ENCODE peak calls at places on chromosomes 5 and 9, in four cellular contexts. M is OCI-LY7, G is mesenchymal stem cell, Q is SK-N-SH. E is an unnamed sample.

GRCh38 chr5:154403776-154404387 is 41.9 kb upstream of the SAP30L start:
- DNase-seq in M (no peak), G (peak; percentile 15), Q (no peak), E (no peak)

GRCh38 chr5:138654281-138654867 is 79.2 kb upstream of the HSPA9 start:
- DNase-seq in Q (no peak), G (peak; percentile 84), M (no peak), E (peak; percentile 48)

GRCh38 chr5:166324372-166324771 is 1967.1 kb upstream of the WWC1 start:
- DNase-seq in G (no peak), Q (no peak), M (no peak), E (no peak)

GRCh38 chr5:105978011-105978410 is 1692.7 kb downstream of the EFNA5 start:
- DNase-seq in G (no peak), M (no peak), Q (no peak), E (no peak)

GRCh38 chr5:38835887-38836286 is 9.9 kb upstream of the OSMR start:
- DNase-seq in Q (no peak), G (peak; percentile 79), M (no peak), E (no peak)

GRCh38 chr5:94745786-94746730 is 127.6 kb downstream of the SLF1 start:
- DNase-seq in M (no peak), G (peak; percentile 4), Q (no peak), E (no peak)

GRCh38 chr5:164204338-164204946 is 699.0 kb downstream of the MAT2B start:
- DNase-seq in Q (no peak), M (no peak), G (no peak), E (no peak)

GRCh38 chr5:139668064-139668880 is 20.1 kb downstream of the CXXC5 start:
- DNase-seq in G (peak; percentile 43), Q (peak; percentile 91), M (peak; percentile 56), E (peak; percentile 83)

GRCh38 chr5:141492168-141492885 is 3.4 kb downstream of the PCDHGC5 start:
- DNase-seq in G (no peak), M (no peak), Q (no peak), E (peak; percentile 78)

GRCh38 chr9:113567361-113568080 is 104.0 kb downstream of the RGS3 start:
- DNase-seq in M (no peak), Q (no peak), G (no peak), E (no peak)

GRCh38 chr9:90783552-90783951 is 18.1 kb upstream of the SYK start:
- DNase-seq in Q (no peak), M (no peak), G (no peak), E (peak; percentile 71)
- H3K4me1 ChIP-seq in Q (no peaks in the 10 kb centered on the region), M (peaks cover 15% of the 10 kb centered on the region), G (no peaks in the 10 kb centered on the region), E (no peaks in the 10 kb centered on the region)

DNA sequence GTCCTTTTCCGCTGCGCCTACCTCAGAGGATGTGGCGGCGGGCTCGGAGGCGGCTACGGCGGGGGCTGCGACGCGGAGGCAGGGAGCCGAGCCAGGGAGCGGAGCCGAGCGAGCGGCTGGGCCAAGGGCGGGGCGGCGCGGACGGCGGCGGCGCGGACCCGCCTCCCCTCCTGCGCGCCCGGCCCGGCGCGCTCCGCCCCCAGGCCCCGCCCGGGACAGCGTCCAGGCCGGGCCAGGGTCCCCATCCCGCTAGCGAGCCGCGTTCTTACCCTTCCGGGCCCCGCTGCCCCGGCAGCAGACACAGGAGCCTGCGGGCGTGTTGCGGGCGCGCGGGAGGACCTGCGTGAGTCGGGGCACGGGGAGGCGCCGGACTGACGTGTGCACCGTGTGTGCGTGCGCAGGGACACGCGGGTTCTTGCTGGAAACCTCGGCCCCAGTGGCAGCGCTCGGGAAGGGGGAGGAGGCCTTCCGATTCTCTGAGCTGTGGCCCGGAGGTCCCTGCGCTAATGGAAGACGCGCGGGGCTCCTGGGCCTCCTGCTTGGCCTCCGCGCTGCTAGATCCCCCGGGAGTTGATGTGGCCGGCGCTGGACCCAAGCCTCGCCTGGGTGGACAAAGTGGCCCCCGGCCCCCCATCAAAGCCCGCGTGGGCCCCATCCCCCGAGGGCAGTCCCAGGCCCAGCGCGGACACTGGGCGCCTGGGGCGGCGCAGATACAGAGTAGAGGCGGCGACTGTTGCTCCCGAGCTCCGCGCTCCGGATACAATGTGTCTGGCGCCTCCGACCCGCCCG is at the start of gene VDAC1:
- DNase-seq in M (peak; percentile 82), G (peak; percentile 93), Q (peak; percentile 98), E (peak; percentile 89)
- H3K4me1 ChIP-seq in M (peaks cover 27% of the 10 kb centered on the region), G (peaks cover 28% of the 10 kb centered on the region), Q (peaks cover 36% of the 10 kb centered on the region), E (peaks cover 4% of the 10 kb centered on the region)

DNA sequence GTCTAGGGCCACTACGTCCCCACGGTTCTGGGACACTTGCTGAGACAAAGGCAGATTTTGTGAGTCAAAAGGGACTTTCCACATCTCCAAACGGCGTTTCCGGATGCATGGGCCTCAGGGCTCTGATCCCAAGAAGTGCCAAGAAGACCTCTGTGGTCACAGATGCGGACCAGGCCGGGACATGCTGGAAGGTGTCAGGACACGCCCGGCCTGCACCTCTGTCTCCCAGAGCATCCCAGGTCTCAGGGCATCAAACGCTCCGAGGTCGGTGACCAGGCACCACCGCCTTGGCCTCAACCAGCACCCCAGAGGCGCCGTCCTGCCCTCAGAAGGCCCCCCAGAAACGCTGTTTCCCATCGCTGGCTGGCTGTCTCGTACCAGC is 27.9 kb upstream of the SLC12A7 start:
- DNase-seq in G (no peak), Q (no peak), M (no peak), E (no peak)
- H3K4me1 ChIP-seq in G (peaks cover 6% of the 10 kb centered on the region), Q (no peaks in the 10 kb centered on the region), M (peaks cover 25% of the 10 kb centered on the region), E (no peaks in the 10 kb centered on the region)

DNA sequence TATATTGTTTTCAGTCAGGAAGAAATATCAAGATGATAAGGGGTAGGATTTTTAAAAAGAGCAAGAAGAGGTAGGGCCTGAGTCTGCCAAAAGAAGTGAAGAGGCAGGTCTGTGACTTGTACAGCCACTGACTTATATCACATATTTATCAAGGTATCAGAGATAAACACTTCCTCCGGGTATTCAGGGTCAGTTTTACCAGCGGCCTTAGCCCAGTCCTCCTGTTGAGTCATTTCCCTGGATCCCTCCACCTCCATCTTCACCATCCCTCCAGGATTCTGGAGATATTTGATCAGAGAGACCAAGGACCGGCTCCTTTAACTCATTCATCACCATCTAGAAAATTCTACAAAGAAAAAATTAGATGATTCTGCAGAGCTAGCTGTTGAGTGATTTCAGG is 375.7 kb upstream of the TUSC1 start:
- DNase-seq in Q (no peak), M (no peak), G (no peak), E (no peak)
- H3K4me1 ChIP-seq in Q (no peaks in the 10 kb centered on the region), M (no peaks in the 10 kb centered on the region), G (peaks cover 2% of the 10 kb centered on the region), E (no peaks in the 10 kb centered on the region)